ENCODE peak calls at places on chromosomes 3 and 15, in eight cellular contexts. One of them, this sample, is unnamed.

GRCh38 chr3:16183601-16184270 is 9.3 kb downstream of the GALNT15 start:
- DNase-seq in heart left ventricle: no peak
- DNase-seq in endothelial cell of umbilical vein: no peak
- DNase-seq in A549: no peak
- DNase-seq in NCI-H2029 treated with DMSO at 0.1 percent for 48 hours: no peak
- DNase-seq in GDM1: no peak
- DNase-seq in stimulated activated CD8-positive, alpha-beta memory T cell treated with anti-CD3 and anti-CD28 coated beads, Interleukin-7, amount 100 ng/mL, for 1 hour: no peak
- DNase-seq in lower lobe of right lung: no peak
- DNase-seq in this sample: no peak

GRCh38 chr15:89070197-89071124 is 17.8 kb upstream of the ABHD2 start:
- DNase-seq in heart left ventricle: no peak
- DNase-seq in endothelial cell of umbilical vein: no peak
- DNase-seq in A549: no peak
- DNase-seq in NCI-H2029 treated with DMSO at 0.1 percent for 48 hours: no peak
- DNase-seq in GDM1: peak; percentile 76
- DNase-seq in stimulated activated CD8-positive, alpha-beta memory T cell treated with anti-CD3 and anti-CD28 coated beads, Interleukin-7, amount 100 ng/mL, for 1 hour: no peak
- DNase-seq in lower lobe of right lung: no peak
- DNase-seq in this sample: no peak

GRCh38 chr3:14438929-14439328 is 36.5 kb downstream of the SLC6A6 start:
- DNase-seq in heart left ventricle: no peak
- DNase-seq in endothelial cell of umbilical vein: no peak
- DNase-seq in A549: no peak
- DNase-seq in NCI-H2029 treated with DMSO at 0.1 percent for 48 hours: no peak
- DNase-seq in GDM1: no peak
- DNase-seq in stimulated activated CD8-positive, alpha-beta memory T cell treated with anti-CD3 and anti-CD28 coated beads, Interleukin-7, amount 100 ng/mL, for 1 hour: no peak
- DNase-seq in lower lobe of right lung: no peak
- DNase-seq in this sample: no peak

GRCh38 chr3:64977308-64978100 is 289.7 kb upstream of the ADAMTS9 start:
- DNase-seq in heart left ventricle: no peak
- DNase-seq in endothelial cell of umbilical vein: no peak
- DNase-seq in A549: no peak
- DNase-seq in NCI-H2029 treated with DMSO at 0.1 percent for 48 hours: no peak
- DNase-seq in GDM1: no peak
- DNase-seq in stimulated activated CD8-positive, alpha-beta memory T cell treated with anti-CD3 and anti-CD28 coated beads, Interleukin-7, amount 100 ng/mL, for 1 hour: no peak
- DNase-seq in lower lobe of right lung: no peak
- DNase-seq in this sample: no peak

GRCh38 chr3:190514163-190515153 is 573 bp downstream of the IL1RAP start:
- DNase-seq in heart left ventricle: peak; percentile 22
- DNase-seq in endothelial cell of umbilical vein: peak; percentile 57
- DNase-seq in A549: peak; percentile 18
- DNase-seq in NCI-H2029 treated with DMSO at 0.1 percent for 48 hours: no peak
- DNase-seq in GDM1: no peak
- DNase-seq in stimulated activated CD8-positive, alpha-beta memory T cell treated with anti-CD3 and anti-CD28 coated beads, Interleukin-7, amount 100 ng/mL, for 1 hour: no peak
- DNase-seq in lower lobe of right lung: peak; percentile 76
- DNase-seq in this sample: no peak

GRCh38 chr3:146561879-146562278 is 17.5 kb upstream of the PLSCR1 start:
- DNase-seq in heart left ventricle: no peak
- DNase-seq in endothelial cell of umbilical vein: no peak
- DNase-seq in A549: no peak
- DNase-seq in NCI-H2029 treated with DMSO at 0.1 percent for 48 hours: no peak
- DNase-seq in GDM1: no peak
- DNase-seq in stimulated activated CD8-positive, alpha-beta memory T cell treated with anti-CD3 and anti-CD28 coated beads, Interleukin-7, amount 100 ng/mL, for 1 hour: no peak
- DNase-seq in lower lobe of right lung: no peak
- DNase-seq in this sample: no peak

GRCh38 chr15:49235446-49236207 is 65.6 kb downstream of the GALK2 start:
- DNase-seq in heart left ventricle: peak; percentile 37
- DNase-seq in endothelial cell of umbilical vein: peak; percentile 92
- DNase-seq in A549: no peak
- DNase-seq in NCI-H2029 treated with DMSO at 0.1 percent for 48 hours: peak; percentile 28
- DNase-seq in GDM1: peak; percentile 69
- DNase-seq in stimulated activated CD8-positive, alpha-beta memory T cell treated with anti-CD3 and anti-CD28 coated beads, Interleukin-7, amount 100 ng/mL, for 1 hour: no peak
- DNase-seq in lower lobe of right lung: no peak
- DNase-seq in this sample: peak; percentile 9

GRCh38 chr15:67504796-67505195 is 16.1 kb upstream of the C15orf61 start:
- DNase-seq in heart left ventricle: no peak
- DNase-seq in endothelial cell of umbilical vein: no peak
- DNase-seq in A549: no peak
- DNase-seq in NCI-H2029 treated with DMSO at 0.1 percent for 48 hours: no peak
- DNase-seq in GDM1: no peak
- DNase-seq in stimulated activated CD8-positive, alpha-beta memory T cell treated with anti-CD3 and anti-CD28 coated beads, Interleukin-7, amount 100 ng/mL, for 1 hour: no peak
- DNase-seq in lower lobe of right lung: no peak
- DNase-seq in this sample: no peak

GRCh38 chr3:191397771-191398170 is 63.2 kb upstream of the PYDC2 start:
- DNase-seq in heart left ventricle: no peak
- DNase-seq in endothelial cell of umbilical vein: no peak
- DNase-seq in A549: no peak
- DNase-seq in NCI-H2029 treated with DMSO at 0.1 percent for 48 hours: no peak
- DNase-seq in GDM1: no peak
- DNase-seq in stimulated activated CD8-positive, alpha-beta memory T cell treated with anti-CD3 and anti-CD28 coated beads, Interleukin-7, amount 100 ng/mL, for 1 hour: no peak
- DNase-seq in lower lobe of right lung: no peak
- DNase-seq in this sample: no peak

This sample was measured in DMS153.